ENCODE peak calls at places on chromosomes 4 and X, in ten cellular contexts. N is tibial nerve; C is lung; J is OCI-LY7; X is GM23248; K is aorta; S is suprapubic skin; F is naive thymus-derived CD4-positive, alpha-beta T cell; V is mesenchymal stem cell; P is HepG2. Q is an unnamed sample.
A peak's percentile ranks its signal among the peaks of the same experiment; 100 is the strongest.

GRCh38 chr4:12459126-12459525 is 1025.0 kb downstream of the RAB28 start:
- DNase-seq in V (no peak), N (no peak), S (no peak), K (no peak), C (no peak), F (no peak), X (no peak), J (no peak), P (no peak), Q (no peak)

GRCh38 chr4:8917868-8918783 is 46.5 kb upstream of the HMX1 start:
- DNase-seq in J (peak; percentile 61), P (peak; percentile 23), X (peak; percentile 63), F (peak; percentile 43), K (peak; percentile 86), C (peak; percentile 62), N (peak; percentile 50), S (peak; percentile 76), V (no peak), Q (peak; percentile 40)

GRCh38 chr4:56229947-56230346 is 157.3 kb downstream of the AASDH start:
- DNase-seq in K (no peak), P (no peak), X (no peak), C (no peak), S (no peak), J (peak; percentile 30), N (no peak), F (no peak), V (no peak), Q (no peak)

GRCh38 chrX:130034178-130034577 is 51.7 kb downstream of the BCORL1 start:
- DNase-seq in F (no peak), C (no peak), K (no peak), N (no peak), S (no peak), P (no peak), V (no peak), X (no peak), J (no peak), Q (no peak)

GRCh38 chrX:8139713-8140112 is 31.4 kb downstream of the VCX2 start:
- DNase-seq in X (peak; percentile 0), N (no peak), C (peak; percentile 58), S (no peak), F (no peak), J (no peak), P (no peak), V (peak; percentile 66), K (no peak), Q (no peak)

GRCh38 chr4:120725639-120726585 is 196.6 kb downstream of the PRDM5 start:
- DNase-seq in C (no peak), N (no peak), P (no peak), S (no peak), V (no peak), K (no peak), J (no peak), F (no peak), X (no peak), Q (no peak)

GRCh38 chr4:38872620-38873019 is 5.0 kb downstream of the FAM114A1 start:
- DNase-seq in P (peak; percentile 88), N (no peak), J (no peak), S (no peak), V (peak; percentile 89), X (peak; percentile 90), C (no peak), F (no peak), K (no peak), Q (peak; percentile 47)

GRCh38 chr4:143281507-143282169 is 55.0 kb upstream of the GAB1 start:
- DNase-seq in C (no peak), F (no peak), X (no peak), K (no peak), P (no peak), N (no peak), V (peak; percentile 54), S (no peak), J (no peak), Q (no peak)

GRCh38 chr4:138241281-138242075 is 671 bp downstream of the SLC7A11 start:
- DNase-seq in F (no peak), K (no peak), P (no peak), V (peak; percentile 67), S (no peak), J (peak; percentile 32), X (peak; percentile 71), C (no peak), N (no peak), Q (peak; percentile 52)

GRCh38 chrX:84216406-84216805 is 28.4 kb upstream of the RPS6KA6 start:
- DNase-seq in N (no peak), F (no peak), X (no peak), C (no peak), P (no peak), S (no peak), K (no peak), J (no peak), V (no peak), Q (no peak)

GRCh38 chrX:128436397-128437103 is 384.3 kb upstream of the ACTRT1 start:
- DNase-seq in N (no peak), X (no peak), F (no peak), K (no peak), P (no peak), V (no peak), S (no peak), J (no peak), C (no peak), Q (no peak)

GRCh38 chr4:2792711-2793577 is at the start of gene SH3BP2:
- DNase-seq in S (peak; percentile 89), F (no peak), C (peak; percentile 85), N (peak; percentile 62), V (peak; percentile 72), P (peak; percentile 63), J (peak; percentile 48), K (peak; percentile 95), X (peak; percentile 88), Q (peak; percentile 73)

GRCh38 chr4:7513731-7514130 is 79.0 kb upstream of the PSAPL1 start:
- DNase-seq in P (no peak), V (peak; percentile 74), S (no peak), X (peak; percentile 7), C (no peak), J (no peak), K (no peak), N (no peak), F (no peak), Q (no peak)

GRCh38 chrX:102765217-102765616 is 44.7 kb downstream of the GPRASP3 start:
- DNase-seq in X (peak; percentile 69), F (no peak), K (no peak), C (no peak), J (no peak), V (peak; percentile 5), P (no peak), N (peak; percentile 4), S (no peak), Q (no peak)

GRCh38 chr4:162959056-162959455 is 207.6 kb downstream of the NAF1 start:
- DNase-seq in V (no peak), N (no peak), S (no peak), F (no peak), C (no peak), K (no peak), X (no peak), J (no peak), P (no peak), Q (no peak)

GRCh38 chr4:127622621-127622922 is 10.2 kb upstream of the INTU start:
- DNase-seq in X (no peak), S (no peak), N (no peak), K (no peak), J (no peak), C (no peak), V (peak; percentile 60), P (no peak), F (no peak), Q (no peak)

GRCh38 chr4:122603156-122603574 is 17.7 kb downstream of the IL21 start:
- DNase-seq in K (no peak), V (peak; percentile 44), C (no peak), S (no peak), X (no peak), F (no peak), N (no peak), P (no peak), J (no peak), Q (no peak)

GRCh38 chrX:151754641-151755215 is 20.2 kb downstream of the CNGA2 start:
- DNase-seq in S (no peak), P (no peak), F (no peak), C (no peak), N (no peak), J (no peak), X (no peak), K (no peak), V (no peak), Q (no peak)

GRCh38 chrX:104647084-104647483 is 81.1 kb downstream of the IL1RAPL2 start:
- DNase-seq in F (no peak), P (no peak), S (no peak), N (no peak), J (no peak), K (no peak), X (no peak), V (no peak), C (no peak), Q (no peak)

GRCh38 chr4:58749206-58749605 is 1639.0 kb upstream of the IGFBP7 start:
- DNase-seq in N (no peak), C (no peak), K (no peak), V (no peak), S (no peak), X (no peak), F (no peak), P (peak; percentile 2), J (no peak), Q (peak; percentile 89)

GRCh38 chr4:81457345-81457744 is 14.4 kb downstream of the RASGEF1B start:
- DNase-seq in S (no peak), P (no peak), C (no peak), J (no peak), N (no peak), F (no peak), V (no peak), X (no peak), K (no peak), Q (no peak)
- H3K36me3 ChIP-seq in S (peaks cover 23% of the 10 kb centered on the region), P (no peaks in the 10 kb centered on the region), C (peaks cover 14% of the 10 kb centered on the region), J (peaks cover 62% of the 10 kb centered on the region), N (peaks cover 46% of the 10 kb centered on the region), F (peaks cover 8% of the 10 kb centered on the region), V (no peaks in the 10 kb centered on the region), X (no peaks in the 10 kb centered on the region), K (no peaks in the 10 kb centered on the region), Q (peaks cover 14% of the 10 kb centered on the region)

GRCh38 chr4:26375589-26375988 is 54.8 kb downstream of the RBPJ start:
- DNase-seq in X (no peak), J (no peak), N (no peak), P (no peak), F (no peak), S (no peak), K (no peak), C (no peak), V (no peak), Q (no peak)
- H3K4me1 ChIP-seq in X (peaks cover 10% of the 10 kb centered on the region), J (peaks cover 44% of the 10 kb centered on the region), N (peaks cover 63% of the 10 kb centered on the region), P (peaks cover 24% of the 10 kb centered on the region), F (peaks cover 16% of the 10 kb centered on the region), S (peaks cover 15% of the 10 kb centered on the region), K (no peaks in the 10 kb centered on the region), C (peaks cover 2% of the 10 kb centered on the region), V (peaks cover 7% of the 10 kb centered on the region), Q (no peaks in the 10 kb centered on the region)

GRCh38 chr4:123672987-123673386 is 276.4 kb downstream of the SPRY1 start:
- DNase-seq in K (no peak), C (no peak), F (no peak), V (peak; percentile 25), N (no peak), J (no peak), X (peak; percentile 47), P (no peak), S (no peak), Q (peak; percentile 90)
- H3K36me3 ChIP-seq in K (no peaks in the 10 kb centered on the region), C (no peaks in the 10 kb centered on the region), F (no peaks in the 10 kb centered on the region), V (no peaks in the 10 kb centered on the region), N (no peaks in the 10 kb centered on the region), J (no peaks in the 10 kb centered on the region), X (no peaks in the 10 kb centered on the region), P (no peaks in the 10 kb centered on the region), S (no peaks in the 10 kb centered on the region), Q (no peaks in the 10 kb centered on the region)

GRCh38 chrX:1481636-1482529 is 29.2 kb upstream of the ASMTL start:
- DNase-seq in N (peak; percentile 48), P (peak; percentile 95), X (peak; percentile 82), J (peak; percentile 98), S (peak; percentile 81), F (peak; percentile 40), K (peak; percentile 69), V (peak; percentile 89), C (peak; percentile 63), Q (peak; percentile 45)
- H3K4me1 ChIP-seq in N (no peaks in the 10 kb centered on the region), P (peaks cover 30% of the 10 kb centered on the region), X (no peaks in the 10 kb centered on the region), J (peaks cover 96% of the 10 kb centered on the region), S (peaks cover 11% of the 10 kb centered on the region), F (peaks cover 56% of the 10 kb centered on the region), K (no peaks in the 10 kb centered on the region), V (peaks cover 8% of the 10 kb centered on the region), C (peaks cover 6% of the 10 kb centered on the region), Q (no peaks in the 10 kb centered on the region)